ENCODE peak calls at places on chromosomes 7 and 10, in four cellular contexts. F, R, K and B are unnamed samples. For H3K4me1, the result is how much of the 10 kb centered on the place peaks cover.

GRCh38 chr7:114414151-114415053 is at the start of gene FOXP2:
- DNase-seq in K (no peak), R (no peak), F (no peak), B (no peak)

GRCh38 chr10:121576139-121576538 is 22.1 kb downstream of the FGFR2 start:
- DNase-seq in K (no peak), F (no peak), R (no peak), B (no peak)

GRCh38 chr10:24483701-24484100 is 240.0 kb downstream of the ARHGAP21 start:
- DNase-seq in R (no peak), F (peak), K (peak), B (peak)

GRCh38 chr7:156793334-156793733 is 99.6 kb downstream of the LMBR1 start:
- DNase-seq in K (no peak), F (no peak), R (no peak), B (no peak)

GRCh38 chr10:94042001-94042813 is 48.5 kb downstream of the PLCE1 start:
- DNase-seq in F (no peak), K (no peak), R (no peak), B (no peak)

GRCh38 chr7:30028749-30029635 is 780 bp downstream of the PLEKHA8 start:
- DNase-seq in R (no peak), F (no peak), K (peak), B (no peak)

GRCh38 chr7:151011097-151011409 is 13.2 kb downstream of the ATG9B start:
- DNase-seq in K (no peak), R (no peak), F (no peak), B (no peak)

GRCh38 chr7:70726951-70727378 is 405.0 kb upstream of the GALNT17 start:
- DNase-seq in F (no peak), K (no peak), R (no peak), B (no peak)

GRCh38 chr10:71367279-71367678 is 29.4 kb upstream of the CDH23 start:
- DNase-seq in K (no peak), F (no peak), R (no peak), B (no peak)

GRCh38 chr10:101031796-101032636 is 982 bp downstream of the SFXN3 start:
- DNase-seq in F (peak), K (peak), R (no peak), B (peak)

GRCh38 chr10:31808258-31809218 is 120.1 kb downstream of the ARHGAP12 start:
- DNase-seq in F (no peak), K (no peak), R (peak), B (no peak)

GRCh38 chr10:126216221-126216701 is 172.0 kb downstream of the ADAM12 start:
- DNase-seq in K (no peak), R (no peak), F (no peak), B (no peak)

DNA sequence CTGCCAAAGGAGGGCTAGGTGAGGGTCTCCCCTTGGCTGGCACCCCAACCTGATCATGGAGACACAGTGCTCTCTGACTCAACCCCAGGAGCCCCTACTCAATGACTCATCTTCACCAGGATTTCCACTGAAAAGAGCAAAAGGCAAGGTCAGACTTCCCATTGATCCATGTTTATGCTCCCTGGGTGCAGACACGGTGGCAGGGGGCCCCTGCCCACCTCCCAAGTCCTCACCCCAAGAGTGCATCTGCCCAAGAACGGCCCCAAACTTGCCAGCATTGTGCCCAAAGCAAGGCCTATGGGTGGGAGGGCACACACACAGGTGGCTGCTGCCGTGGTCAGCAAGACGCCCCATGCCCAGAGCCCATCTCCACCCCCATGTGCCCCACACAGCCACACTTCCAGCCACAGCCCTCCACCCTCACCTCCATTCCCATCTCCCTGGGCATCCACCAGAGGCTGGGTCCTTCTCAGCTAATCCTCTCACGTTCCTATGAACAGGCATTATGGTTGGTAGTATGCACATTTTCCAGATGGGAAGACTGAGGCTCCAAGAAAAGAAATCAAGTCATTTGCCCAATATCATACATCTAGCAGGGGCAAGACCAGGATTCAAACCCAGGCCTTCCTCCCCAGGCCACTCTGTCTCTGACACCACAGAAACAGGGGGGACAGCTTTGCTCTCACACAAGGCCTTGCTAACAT is 31.3 kb downstream of the FAM53B start:
- DNase-seq in R (no peak), K (no peak), F (peak), B (peak)
- H3K4me1 ChIP-seq in R (under half), K (half or more), F (half or more), B (under half)

GRCh38 chr10:89692416-89692815 is 9.0 kb upstream of the KIF20B start:
- DNase-seq in K (no peak), F (no peak), R (no peak), B (no peak)

GRCh38 chr10:89695307-89695706 is 6.1 kb upstream of the KIF20B start:
- DNase-seq in R (no peak), F (no peak), K (no peak), B (no peak)

GRCh38 chr10:89690027-89690426 is 11.4 kb upstream of the KIF20B start:
- DNase-seq in R (no peak), F (no peak), K (no peak), B (no peak)

GRCh38 chr10:89697946-89698345 is 3.4 kb upstream of the KIF20B start:
- DNase-seq in R (no peak), K (no peak), F (no peak), B (no peak)

DNA sequence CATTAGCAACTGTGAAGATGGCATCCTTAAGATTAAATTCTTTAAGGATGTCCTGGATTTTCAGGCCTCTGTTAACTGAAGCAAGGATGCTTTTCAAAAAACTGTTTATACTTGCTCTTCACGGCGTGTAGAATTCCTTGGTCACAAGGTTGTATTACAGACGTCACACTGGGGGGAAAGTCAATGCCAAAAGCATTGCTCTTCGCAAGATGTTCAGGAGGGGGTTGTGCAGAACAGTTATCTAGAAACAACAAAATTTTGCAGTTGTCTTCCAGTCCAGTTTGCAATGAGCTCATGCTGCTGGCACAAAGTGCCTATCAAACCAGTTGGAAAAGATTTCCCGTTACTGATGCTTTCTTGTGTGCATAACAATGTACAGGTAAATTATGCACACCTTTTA is 8.2 kb upstream of the KIF20B start:
- DNase-seq in F (no peak), K (no peak), R (no peak), B (no peak)
- H3K4me1 ChIP-seq in F (under half), K (under half), R (under half), B (under half)

GRCh38 chr10:35449944-35450343 is 113.6 kb downstream of the CCNY start:
- DNase-seq in R (no peak), K (no peak), F (no peak), B (no peak)
- H3K4me1 ChIP-seq in R (under half), K (half or more), F (half or more), B (under half)

GRCh38 chr7:99132922-99133321 is 11.0 kb downstream of the SMURF1 start:
- DNase-seq in R (no peak), F (no peak), K (no peak), B (no peak)

GRCh38 chr7:99129001-99129400 is 14.9 kb downstream of the SMURF1 start:
- DNase-seq in F (no peak), R (no peak), K (no peak), B (no peak)

GRCh38 chr7:99129536-99129935 is 14.4 kb downstream of the SMURF1 start:
- DNase-seq in K (no peak), R (no peak), F (no peak), B (no peak)

GRCh38 chr7:99133766-99134564 is 9.9 kb downstream of the SMURF1 start:
- DNase-seq in F (no peak), R (no peak), K (no peak), B (no peak)

DNA sequence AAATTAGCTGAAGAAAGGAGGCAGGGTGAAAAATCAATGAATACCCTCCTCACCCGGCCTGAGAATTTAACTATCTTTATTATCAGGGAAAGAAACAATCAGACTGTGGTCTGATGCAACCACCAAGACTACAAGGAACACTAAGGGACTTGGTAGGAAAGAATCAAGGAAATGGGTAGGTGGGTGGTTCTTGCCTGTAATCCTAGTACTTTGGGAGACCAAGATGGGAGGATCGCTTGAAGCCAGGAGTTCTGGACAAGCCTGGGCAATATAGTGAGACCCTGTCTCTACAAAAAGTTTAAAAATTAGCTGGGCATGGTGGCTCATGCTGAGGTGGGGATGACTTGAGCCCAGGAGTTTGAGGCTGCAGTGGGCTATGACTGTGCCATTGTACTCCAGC is 12.6 kb downstream of the SMURF1 start:
- DNase-seq in R (no peak), F (no peak), K (no peak), B (no peak)
- H3K4me1 ChIP-seq in R (half or more), F (half or more), K (half or more), B (under half)

GRCh38 chr10:13709931-13710690 is 123.3 kb downstream of the PRPF18 start:
- DNase-seq in K (no peak), R (no peak), F (no peak), B (no peak)
- H3K4me1 ChIP-seq in K (under half), R (under half), F (under half), B (under half)